ENCODE peak calls at places on chromosomes 4 and X, in five cellular contexts. V is uterus, O is adipocyte, N is OCI-LY7, D is fibroblast of lung. A is an unnamed sample. For H3K4me1, the result is how much of the 10 kb centered on the place peaks cover.

GRCh38 chr4:17504081-17504480 is 7.8 kb downstream of the QDPR start:
- DNase-seq in N (no peak), V (no peak), D (no peak), O (no peak), A (no peak)

GRCh38 chr4:94635172-94635571 is 122.6 kb upstream of the BMPR1B start:
- DNase-seq in D (no peak), O (peak), N (no peak), V (no peak), A (no peak)

GRCh38 chr4:166972071-166972470 is 262.2 kb downstream of the SPOCK3 start:
- DNase-seq in D (peak), N (no peak), V (no peak), O (peak), A (no peak)

GRCh38 chrX:8429692-8430249 is 34.9 kb upstream of the VCX3B start:
- DNase-seq in V (no peak), O (no peak), D (no peak), N (no peak), A (no peak)

GRCh38 chr4:114691865-114692264 is 93.3 kb downstream of the UGT8 start:
- DNase-seq in O (no peak), N (no peak), V (no peak), D (no peak), A (no peak)

GRCh38 chr4:158895797-158896442 is 127.1 kb downstream of the FNIP2 start:
- DNase-seq in N (peak), O (no peak), D (peak), V (no peak), A (no peak)

GRCh38 chrX:123803331-123803983 is 56.4 kb upstream of the XIAP start:
- DNase-seq in V (no peak), O (peak), D (peak), N (peak), A (no peak)

GRCh38 chr4:95290702-95291101 is 258.1 kb downstream of the UNC5C start:
- DNase-seq in D (no peak), V (no peak), N (no peak), O (no peak), A (no peak)

GRCh38 chr4:182306792-182307507 is 63.7 kb downstream of the TENM3 start:
- DNase-seq in V (no peak), D (peak), O (peak), N (no peak), A (no peak)

GRCh38 chrX:12955882-12956703 is 18.8 kb upstream of the TMSB4X start:
- DNase-seq in O (peak), D (peak), N (peak), V (peak), A (peak)

GRCh38 chrX:18664947-18665346 is 7.0 kb downstream of the RS1 start:
- DNase-seq in V (no peak), N (no peak), D (no peak), O (no peak), A (no peak)

GRCh38 chr4:53763813-53764597 is 172.7 kb upstream of the LNX1 start:
- DNase-seq in N (no peak), D (peak), O (peak), V (no peak), A (no peak)

GRCh38 chrX:150049647-150050046 is 111.4 kb upstream of the EOLA2 start:
- DNase-seq in N (no peak), V (no peak), O (peak), D (peak), A (no peak)

GRCh38 chr4:76657443-76657842 is 222.4 kb downstream of the SHROOM3 start:
- DNase-seq in O (no peak), D (no peak), N (no peak), V (no peak), A (no peak)
- H3K4me1 ChIP-seq in O (under half), D (under half), N (under half), V (under half), A (under half)

GRCh38 chr4:40193018-40193571 is 3.7 kb upstream of the RHOH start:
- DNase-seq in O (no peak), D (no peak), N (peak), V (no peak), A (no peak)

GRCh38 chr4:40193578-40193977 is 3.3 kb upstream of the RHOH start:
- DNase-seq in O (no peak), V (no peak), N (no peak), D (no peak), A (no peak)

GRCh38 chr4:40190465-40190864 is 6.4 kb upstream of the RHOH start:
- DNase-seq in V (no peak), N (no peak), D (no peak), O (no peak), A (no peak)

GRCh38 chr4:40190880-40191815 is 5.7 kb upstream of the RHOH start:
- DNase-seq in V (no peak), D (no peak), N (peak), O (no peak), A (peak)

GRCh38 chr4:40192286-40193017 is 4.4 kb upstream of the RHOH start:
- DNase-seq in O (no peak), N (peak), V (no peak), D (no peak), A (no peak)
- H3K4me1 ChIP-seq in O (under half), N (half or more), V (under half), D (under half), A (half or more)

GRCh38 chr4:177322156-177322685 is 12.5 kb downstream of the NEIL3 start:
- DNase-seq in O (no peak), N (no peak), D (peak), V (no peak), A (no peak)
- H3K4me1 ChIP-seq in O (under half), N (under half), D (under half), V (under half), A (under half)

GRCh38 chrX:78839711-78840110 is 92.2 kb downstream of the LPAR4 start:
- DNase-seq in V (no peak), O (no peak), N (no peak), D (no peak), A (no peak)

DNA sequence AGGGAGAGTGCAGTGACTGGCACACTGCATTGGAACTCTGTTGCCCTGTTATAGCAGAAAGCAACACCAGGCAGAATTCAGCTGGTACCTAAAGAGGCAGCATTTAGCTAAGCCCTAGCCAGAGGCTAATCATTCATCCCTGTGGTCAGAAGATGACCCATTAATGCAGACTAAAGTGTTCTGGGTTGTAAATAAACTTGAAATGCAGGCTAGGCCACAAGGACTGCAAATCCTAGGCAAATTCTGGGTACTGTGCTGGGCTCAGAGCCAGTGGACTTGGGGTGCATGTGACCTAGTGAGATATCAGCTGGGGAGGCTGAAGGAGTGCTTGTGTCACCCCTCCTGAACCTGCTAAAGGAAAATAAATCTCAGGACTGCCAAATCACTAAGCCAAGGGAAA is 91.2 kb downstream of the LPAR4 start:
- DNase-seq in D (no peak), V (no peak), N (no peak), O (no peak), A (no peak)
- H3K4me1 ChIP-seq in D (under half), V (under half), N (under half), O (under half), A (under half)

A was measured in Karpas-422.